ENCODE peak calls at places on chromosome 20, in seven cellular contexts. D, G, S, V, Z, X and K are unnamed samples. For H3K4me1, the result is how much of the 10 kb centered on the place peaks cover.

GRCh38 chr20:62590301-62591121 is 51.8 kb upstream of the SLCO4A1 start:
- DNase-seq in G (peak), Z (no peak), S (no peak), V (no peak), D (no peak), X (no peak), K (no peak)

GRCh38 chr20:61369731-61370520 is 117.9 kb downstream of the CDH4 start:
- DNase-seq in Z (no peak), V (no peak), X (no peak), D (no peak), S (no peak), G (no peak), K (no peak)

GRCh38 chr20:38143238-38143645 is 21.8 kb downstream of the TGM2 start:
- DNase-seq in D (no peak), V (no peak), G (peak), S (peak), X (peak), Z (peak), K (no peak)

GRCh38 chr20:62606551-62607201 is 35.6 kb upstream of the SLCO4A1 start:
- DNase-seq in X (no peak), V (no peak), G (no peak), S (no peak), D (no peak), Z (peak), K (no peak)

GRCh38 chr20:47271216-47271615 is 85.3 kb downstream of the ZMYND8 start:
- DNase-seq in G (no peak), D (no peak), X (no peak), V (no peak), S (no peak), Z (no peak), K (no peak)

GRCh38 chr20:60060593-60060992 is 102.4 kb downstream of the CDH26 start:
- DNase-seq in D (no peak), S (no peak), G (peak), V (no peak), Z (no peak), X (peak), K (no peak)

GRCh38 chr20:37297066-37297736 is 7.7 kb downstream of the MANBAL start:
- DNase-seq in Z (no peak), S (no peak), D (peak), G (no peak), V (no peak), X (no peak), K (no peak)

GRCh38 chr20:58130156-58130555 is 98.3 kb downstream of the ANKRD60 start:
- DNase-seq in V (no peak), Z (no peak), X (no peak), S (no peak), D (no peak), G (no peak), K (no peak)

GRCh38 chr20:46209930-46210671 is 92.0 kb downstream of the CD40 start:
- DNase-seq in V (no peak), Z (no peak), S (no peak), G (no peak), X (no peak), D (no peak), K (no peak)

GRCh38 chr20:49386848-49387605 is 95.4 kb downstream of the KCNB1 start:
- DNase-seq in S (no peak), V (no peak), D (no peak), G (no peak), X (no peak), Z (no peak), K (no peak)

GRCh38 chr20:4750381-4750780 is 28.7 kb downstream of the PRND start:
- DNase-seq in D (no peak), V (no peak), X (no peak), G (no peak), S (no peak), Z (no peak), K (no peak)

GRCh38 chr20:63738687-63739128 is 868 bp upstream of the SLC2A4RG start:
- DNase-seq in Z (peak), D (peak), G (no peak), S (peak), X (peak), V (no peak), K (no peak)

GRCh38 chr20:10747019-10747418 is 73.2 kb upstream of the JAG1 start:
- DNase-seq in Z (no peak), V (no peak), D (peak), S (peak), G (no peak), X (no peak), K (no peak)

GRCh38 chr20:52864895-52865590 is 107.1 kb upstream of the TSHZ2 start:
- DNase-seq in G (no peak), D (no peak), S (no peak), X (no peak), Z (no peak), V (no peak), K (no peak)

GRCh38 chr20:37668166-37668565 is 25.7 kb upstream of the CTNNBL1 start:
- DNase-seq in D (no peak), Z (no peak), X (no peak), G (no peak), V (no peak), S (no peak), K (no peak)

GRCh38 chr20:17557675-17558006 is 12.2 kb upstream of the DSTN start:
- DNase-seq in X (no peak), D (peak), S (peak), G (peak), Z (no peak), V (no peak), K (no peak)

GRCh38 chr20:11261533-11262000 is 587.8 kb upstream of the JAG1 start:
- DNase-seq in S (no peak), X (no peak), V (no peak), D (no peak), G (no peak), Z (no peak), K (no peak)

GRCh38 chr20:5080384-5080877 is 39.3 kb downstream of the PCNA start:
- DNase-seq in X (no peak), Z (peak), S (no peak), G (no peak), V (no peak), D (no peak), K (no peak)

GRCh38 chr20:20210943-20211273 is 157.0 kb upstream of the INSM1 start:
- DNase-seq in D (no peak), X (no peak), Z (no peak), G (no peak), V (no peak), S (no peak), K (no peak)

GRCh38 chr20:8073024-8073832 is 53.7 kb upstream of the TMX4 start:
- DNase-seq in D (no peak), V (no peak), S (peak), Z (no peak), X (peak), G (peak), K (no peak)

GRCh38 chr20:8244637-8245036 is 112.6 kb downstream of the PLCB1 start:
- DNase-seq in S (no peak), D (peak), Z (peak), X (no peak), G (no peak), V (no peak), K (no peak)

GRCh38 chr20:44586289-44586911 is 4.0 kb downstream of the PKIG start:
- DNase-seq in X (no peak), S (no peak), Z (no peak), V (no peak), D (no peak), G (no peak), K (no peak)
- H3K4me1 ChIP-seq in X (under half), S (under half), Z (half or more), V (under half), D (under half), G (under half), K (under half)

GRCh38 chr20:550611-551010 is 7.0 kb upstream of the CSNK2A1 start:
- DNase-seq in Z (no peak), X (no peak), D (no peak), V (no peak), S (no peak), G (no peak), K (no peak)
- TF ChIP-seq CTCF in Z (no peak), X (no peak), D (no peak), V (no peak), S (no peak), G (no peak), K (no peak)

GRCh38 chr20:44706371-44707258 is 8.6 kb upstream of the CCN5 start:
- DNase-seq in X (no peak), D (no peak), S (no peak), G (no peak), V (no peak), Z (peak), K (no peak)
- H3K4me1 ChIP-seq in X (under half), D (under half), S (under half), G (under half), V (under half), Z (under half), K (under half)

GRCh38 chr20:21708738-21709534 is 3.5 kb downstream of the PAX1 start:
- DNase-seq in S (no peak), X (no peak), Z (no peak), G (no peak), V (no peak), D (no peak), K (no peak)

GRCh38 chr20:21706345-21707195 is 1.1 kb downstream of the PAX1 start:
- DNase-seq in V (no peak), S (no peak), G (no peak), X (no peak), Z (no peak), D (no peak), K (no peak)

GRCh38 chr20:21709535-21709904 is 4.1 kb downstream of the PAX1 start:
- DNase-seq in G (no peak), V (no peak), Z (no peak), S (no peak), D (no peak), X (no peak), K (no peak)

GRCh38 chr20:21707267-21707666 is 1.8 kb downstream of the PAX1 start:
- DNase-seq in Z (no peak), D (no peak), G (no peak), X (no peak), V (no peak), S (no peak), K (no peak)

DNA sequence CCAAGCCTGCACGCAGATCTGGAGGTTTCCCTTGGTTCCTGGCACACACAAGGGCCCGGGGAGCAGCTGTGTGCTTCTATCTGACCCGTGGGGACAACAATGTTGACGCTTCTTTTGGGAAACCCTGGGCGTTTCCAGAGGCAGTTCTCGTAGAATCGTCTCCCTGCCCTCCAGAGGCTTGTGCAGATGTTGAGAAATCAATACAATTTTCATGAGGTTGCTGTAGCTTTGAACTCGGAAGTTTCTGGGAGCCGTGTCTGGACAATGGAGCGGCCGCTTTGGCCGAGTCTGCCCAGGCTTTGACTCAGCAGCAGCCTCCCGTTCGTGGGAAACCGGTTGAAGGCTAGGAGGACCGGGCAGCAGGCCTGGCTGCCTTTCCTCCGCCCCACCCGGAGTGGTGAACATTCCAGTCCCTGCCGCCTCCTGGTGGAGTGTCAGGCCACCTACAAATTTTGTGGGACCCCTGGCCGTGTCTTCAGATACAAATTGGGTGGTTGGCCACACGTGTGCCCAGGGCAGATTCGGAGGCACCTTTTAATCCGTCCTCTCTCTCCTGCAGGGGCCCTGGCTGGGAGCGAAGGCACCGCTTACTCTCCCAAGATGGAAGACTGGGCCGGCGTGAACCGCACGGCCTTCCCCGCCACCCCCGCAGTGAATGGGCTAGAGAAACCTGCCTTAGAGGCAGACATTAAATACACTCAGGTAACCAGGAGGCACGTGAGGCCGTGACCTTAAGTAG is 2.7 kb downstream of the PAX1 start:
- DNase-seq in V (no peak), G (no peak), X (no peak), S (no peak), Z (no peak), D (no peak), K (no peak)
- TF ChIP-seq CTCF in V (no peak), G (no peak), X (no peak), S (no peak), Z (no peak), D (no peak), K (no peak)

GRCh38 chr20:50813101-50813643 is 18.3 kb downstream of the BCAS4 start:
- DNase-seq in V (no peak), X (no peak), Z (no peak), S (no peak), D (no peak), G (no peak), K (no peak)
- H3K4me1 ChIP-seq in V (under half), X (under half), Z (under half), S (under half), D (under half), G (under half), K (under half)